ENCODE peak calls at places on chromosomes 13 and 19, in ten cellular contexts. K is HEK293T; R is AG10803; P is M059J; X is breast epithelium; U is Peyer's patch; W is stimulated activated CD8-positive, alpha-beta memory T cell treated with anti-CD3 and anti-CD28 coated beads, Interleukin-4, amount 100 ng/mL, for 24 hours; L is NCI-H146; F is Right ventricle myocardium superior; V is nephron progenitor cell. A is an unnamed sample.

GRCh38 chr19:18385675-18386542 is at the start of gene GDF15:
- DNase-seq in K (peak; percentile 82), R (peak; percentile 94), P (no peak), X (peak; percentile 69), U (peak; percentile 94), W (no peak), L (peak; percentile 73), F (peak; percentile 61), V (peak; percentile 64), A (peak; percentile 11)

GRCh38 chr19:48330012-48330681 is 4.8 kb downstream of the EMP3 start:
- DNase-seq in K (peak; percentile 75), R (no peak), P (no peak), X (peak; percentile 91), U (peak; percentile 94), W (peak; percentile 71), L (peak; percentile 97), F (peak; percentile 83), V (peak; percentile 82), A (peak; percentile 81)

GRCh38 chr19:1113278-1113985 is 9.6 kb downstream of the GPX4 start:
- DNase-seq in K (peak; percentile 93), R (peak; percentile 92), P (peak; percentile 49), X (peak; percentile 96), U (peak; percentile 98), W (peak; percentile 86), L (peak; percentile 89), F (peak; percentile 98), V (peak; percentile 99), A (peak; percentile 78)

GRCh38 chr19:35306473-35307246 is 14.7 kb downstream of the MAG start:
- DNase-seq in K (peak; percentile 48), R (no peak), P (peak; percentile 32), X (no peak), U (no peak), W (no peak), L (no peak), F (peak; percentile 33), V (no peak), A (no peak)

GRCh38 chr13:24381539-24382265 is 72.3 kb downstream of the C1QTNF9 start:
- DNase-seq in K (no peak), R (peak; percentile 27), P (peak; percentile 72), X (no peak), U (no peak), W (no peak), L (no peak), F (no peak), V (no peak), A (no peak)

GRCh38 chr13:47218611-47219010 is 321.8 kb upstream of the HTR2A start:
- DNase-seq in K (no peak), R (no peak), P (no peak), X (no peak), U (no peak), W (no peak), L (no peak), F (no peak), V (no peak), A (no peak)

GRCh38 chr19:41264581-41265375 is 606 bp downstream of the HNRNPUL1 start:
- DNase-seq in K (peak; percentile 17), R (peak; percentile 44), P (peak; percentile 68), X (peak; percentile 56), U (peak; percentile 73), W (peak; percentile 55), L (peak; percentile 72), F (peak; percentile 61), V (peak; percentile 57), A (peak; percentile 58)

GRCh38 chr19:33872445-33873320 is 76.0 kb downstream of the KCTD15 start:
- DNase-seq in K (no peak), R (no peak), P (no peak), X (peak; percentile 33), U (no peak), W (no peak), L (no peak), F (no peak), V (no peak), A (no peak)

GRCh38 chr13:91946498-91947070 is 548.2 kb downstream of the GPC5 start:
- DNase-seq in K (peak; percentile 74), R (no peak), P (no peak), X (no peak), U (no peak), W (no peak), L (peak; percentile 50), F (no peak), V (peak; percentile 15), A (no peak)

GRCh38 chr19:47471733-47472457 is at the start of gene SLC8A2:
- DNase-seq in K (peak; percentile 88), R (peak; percentile 73), P (peak; percentile 51), X (peak; percentile 78), U (no peak), W (peak; percentile 32), L (peak; percentile 79), F (peak; percentile 73), V (peak; percentile 95), A (peak; percentile 64)

GRCh38 chr19:41175825-41176734 is 16.9 kb upstream of the CYP2S1 start:
- DNase-seq in K (no peak), R (peak; percentile 76), P (peak; percentile 93), X (no peak), U (peak; percentile 65), W (peak; percentile 38), L (no peak), F (peak; percentile 54), V (peak; percentile 37), A (peak; percentile 20)

GRCh38 chr19:9796113-9796773 is 22.6 kb downstream of the FBXL12 start:
- DNase-seq in K (peak; percentile 65), R (peak; percentile 87), P (peak; percentile 91), X (peak; percentile 79), U (peak; percentile 96), W (peak; percentile 66), L (peak; percentile 72), F (peak; percentile 86), V (peak; percentile 75), A (peak; percentile 72)

GRCh38 chr13:59734393-59734792 is 429.3 kb downstream of the DIAPH3 start:
- DNase-seq in K (no peak), R (no peak), P (no peak), X (no peak), U (no peak), W (no peak), L (peak; percentile 91), F (no peak), V (peak; percentile 9), A (no peak)

GRCh38 chr19:16184665-16185122 is 516 bp upstream of the FAM32A start:
- DNase-seq in K (no peak), R (no peak), P (no peak), X (no peak), U (no peak), W (no peak), L (no peak), F (no peak), V (no peak), A (no peak)

GRCh38 chr19:55677572-55678028 is 2.6 kb downstream of the EPN1 start:
- DNase-seq in K (no peak), R (no peak), P (no peak), X (no peak), U (no peak), W (no peak), L (no peak), F (no peak), V (no peak), A (no peak)

GRCh38 chr19:4363571-4364304 is 20.4 kb downstream of the MPND start:
- DNase-seq in K (no peak), R (no peak), P (no peak), X (no peak), U (no peak), W (no peak), L (no peak), F (no peak), V (no peak), A (no peak)

GRCh38 chr19:43575156-43575950 is at the start of the genes PINLYP and XRCC1:
- DNase-seq in K (peak; percentile 99), R (peak; percentile 97), P (peak; percentile 99), X (peak; percentile 97), U (peak; percentile 99), W (peak; percentile 94), L (peak; percentile 99), F (peak; percentile 98), V (peak; percentile 96), A (peak; percentile 96)

GRCh38 chr19:7513809-7514642 is 1.9 kb upstream of the ZNF358 start:
- DNase-seq in K (no peak), R (no peak), P (no peak), X (no peak), U (no peak), W (no peak), L (no peak), F (peak; percentile 4), V (no peak), A (no peak)

GRCh38 chr13:94033830-94034642 is 445.4 kb downstream of the DCT start:
- DNase-seq in K (no peak), R (no peak), P (no peak), X (no peak), U (no peak), W (no peak), L (no peak), F (no peak), V (no peak), A (no peak)

GRCh38 chr13:36294061-36294460 is 3.6 kb downstream of the CCDC169 start:
- DNase-seq in K (no peak), R (no peak), P (no peak), X (no peak), U (no peak), W (no peak), L (no peak), F (no peak), V (no peak), A (no peak)

GRCh38 chr13:38045278-38046048 is 175.9 kb upstream of the TRPC4 start:
- DNase-seq in K (peak; percentile 37), R (peak; percentile 22), P (peak; percentile 37), X (no peak), U (no peak), W (no peak), L (peak; percentile 52), F (no peak), V (no peak), A (no peak)

GRCh38 chr19:17302391-17303166 is 646 bp downstream of the ABHD8 start:
- DNase-seq in K (no peak), R (no peak), P (no peak), X (no peak), U (no peak), W (no peak), L (peak; percentile 37), F (no peak), V (peak; percentile 26), A (no peak)

GRCh38 chr13:110726726-110727125 is 13.2 kb downstream of the ING1 start:
- DNase-seq in K (no peak), R (no peak), P (no peak), X (no peak), U (peak; percentile 71), W (peak; percentile 56), L (no peak), F (no peak), V (no peak), A (peak; percentile 42)

GRCh38 chr13:85693889-85694511 is 105.2 kb downstream of the SLITRK6 start:
- DNase-seq in K (peak; percentile 53), R (no peak), P (peak; percentile 21), X (no peak), U (no peak), W (no peak), L (no peak), F (no peak), V (no peak), A (no peak)

GRCh38 chr13:94020833-94021232 is 458.6 kb downstream of the DCT start:
- DNase-seq in K (no peak), R (no peak), P (peak; percentile 8), X (no peak), U (no peak), W (no peak), L (no peak), F (no peak), V (no peak), A (no peak)

GRCh38 chr19:14023404-14024235 is 4.3 kb upstream of the RLN3 start:
- DNase-seq in K (peak; percentile 62), R (peak; percentile 46), P (peak; percentile 69), X (no peak), U (peak; percentile 72), W (no peak), L (peak; percentile 68), F (peak; percentile 45), V (peak; percentile 58), A (no peak)

GRCh38 chr19:3366761-3367571 is 583 bp downstream of the NFIC start:
- DNase-seq in K (no peak), R (no peak), P (peak; percentile 49), X (no peak), U (no peak), W (no peak), L (peak; percentile 30), F (peak; percentile 77), V (peak; percentile 35), A (no peak)

GRCh38 chr19:13100031-13100588 is 2.5 kb downstream of the LYL1 start:
- DNase-seq in K (no peak), R (peak; percentile 60), P (no peak), X (no peak), U (peak; percentile 69), W (no peak), L (no peak), F (no peak), V (no peak), A (no peak)